ENCODE peak calls at places on chromosomes 2 and 18, in nine cellular contexts. M, V, R, D, Y, N, X, O and Q are unnamed samples.

GRCh38 chr18:9608728-9609127 is 5.6 kb downstream of the PPP4R1 start:
- DNase-seq in D (no peak), O (no peak), X (no peak), Y (no peak), M (no peak), N (no peak), V (no peak), R (no peak), Q (no peak)

GRCh38 chr2:38076250-38076709 is 329 bp upstream of the CYP1B1 start:
- DNase-seq in D (no peak), N (peak), M (no peak), X (peak), O (peak), Y (no peak), R (no peak), V (peak), Q (peak)

GRCh38 chr2:46000660-46001059 is 296.5 kb upstream of the EPAS1 start:
- DNase-seq in D (no peak), O (no peak), X (no peak), Y (no peak), V (no peak), N (no peak), R (no peak), M (no peak), Q (no peak)

GRCh38 chr18:27860701-27861107 is 316.2 kb downstream of the CDH2 start:
- DNase-seq in R (no peak), O (no peak), X (no peak), M (no peak), N (peak), V (no peak), Y (no peak), D (peak), Q (peak)

GRCh38 chr2:6784299-6784698 is 81.4 kb downstream of the CMPK2 start:
- DNase-seq in Y (no peak), O (no peak), X (no peak), V (no peak), D (no peak), R (no peak), M (no peak), N (peak), Q (no peak)

GRCh38 chr2:172293952-172294351 is 133.4 kb upstream of the ITGA6 start:
- DNase-seq in R (no peak), Y (no peak), V (peak), O (no peak), M (no peak), D (no peak), X (peak), N (peak), Q (no peak)

GRCh38 chr18:79108520-79109215 is 39.5 kb downstream of the ATP9B start:
- DNase-seq in R (no peak), D (no peak), N (no peak), O (no peak), M (no peak), Y (no peak), X (no peak), V (no peak), Q (no peak)

GRCh38 chr2:64645014-64645418 is 8.7 kb downstream of the SERTAD2 start:
- DNase-seq in Y (peak), R (no peak), N (peak), X (peak), V (peak), O (peak), M (no peak), D (peak), Q (peak)

GRCh38 chr18:140670-141266 is 17.6 kb upstream of the USP14 start:
- DNase-seq in R (no peak), X (no peak), O (no peak), Y (no peak), V (no peak), N (no peak), D (no peak), M (no peak), Q (no peak)

GRCh38 chr2:203354966-203355365 is 26.8 kb downstream of the ABI2 start:
- DNase-seq in O (peak), M (no peak), Y (no peak), V (no peak), R (no peak), D (no peak), N (no peak), X (no peak), Q (no peak)

GRCh38 chr2:46813046-46813445 is 102.6 kb downstream of the MCFD2 start:
- DNase-seq in O (no peak), D (peak), M (no peak), Y (no peak), X (peak), R (no peak), V (no peak), N (no peak), Q (no peak)

GRCh38 chr18:11676386-11676785 is 12.7 kb upstream of the GNAL start:
- DNase-seq in M (no peak), N (no peak), V (no peak), R (no peak), O (no peak), X (no peak), Y (no peak), D (no peak), Q (no peak)

GRCh38 chr2:176924909-176925548 is 287.6 kb upstream of the HNRNPA3 start:
- DNase-seq in X (no peak), O (peak), N (no peak), V (no peak), M (no peak), Y (no peak), D (no peak), R (no peak), Q (no peak)

GRCh38 chr2:23690421-23691105 is 236.4 kb downstream of the ATAD2B start:
- DNase-seq in N (no peak), X (no peak), D (no peak), V (no peak), R (no peak), O (no peak), Y (peak), M (no peak), Q (no peak)

GRCh38 chr18:48193521-48194251 is 215.5 kb downstream of the ZBTB7C start:
- DNase-seq in D (no peak), R (no peak), Y (no peak), M (peak), O (no peak), X (no peak), N (no peak), V (no peak), Q (no peak)

GRCh38 chr2:240664622-240665021 is 18.1 kb downstream of the AQP12B start:
- DNase-seq in V (no peak), N (no peak), Y (no peak), D (no peak), O (no peak), X (no peak), R (no peak), M (no peak), Q (no peak)

GRCh38 chr2:38485734-38486133 is 108.7 kb upstream of the ATL2 start:
- DNase-seq in Y (no peak), O (no peak), M (no peak), V (no peak), D (no peak), R (no peak), X (no peak), N (no peak), Q (no peak)

GRCh38 chr18:73688851-73689659 is 458.6 kb downstream of the FBXO15 start:
- DNase-seq in O (peak), X (no peak), N (peak), D (no peak), M (no peak), Y (no peak), R (no peak), V (no peak), Q (peak)

GRCh38 chr2:108587621-108588020 is 53.4 kb downstream of the LIMS1 start:
- DNase-seq in N (peak), D (no peak), M (no peak), X (peak), O (peak), R (no peak), V (no peak), Y (no peak), Q (peak)